ENCODE peak calls at places on chromosomes 6 and 20, in four cellular contexts. One of them, this sample, is unnamed.

GRCh38 chr6:123434186-123434585 is 202.6 kb downstream of the TRDN start:
- DNase-seq in amniotic stem cell: no peak
- DNase-seq in mucosa of gallbladder: no peak
- DNase-seq in T follicular helper cell: no peak
- DNase-seq in this sample: no peak

GRCh38 chr6:165081944-165082532 is 227.4 kb downstream of the C6orf118 start:
- DNase-seq in mucosa of gallbladder: no peak
- DNase-seq in T follicular helper cell: no peak
- DNase-seq in amniotic stem cell: no peak
- DNase-seq in this sample: no peak

GRCh38 chr20:19991826-19992225 is 25.3 kb upstream of the NAA20 start:
- DNase-seq in amniotic stem cell: no peak
- DNase-seq in T follicular helper cell: no peak
- DNase-seq in mucosa of gallbladder: no peak
- DNase-seq in this sample: no peak

GRCh38 chr6:141963543-141964295 is 169.0 kb upstream of the GJE1 start:
- DNase-seq in T follicular helper cell: no peak
- DNase-seq in mucosa of gallbladder: no peak
- DNase-seq in amniotic stem cell: no peak
- DNase-seq in this sample: no peak

GRCh38 chr6:603265-603664 is 53.6 kb downstream of the HUS1B start:
- DNase-seq in mucosa of gallbladder: no peak
- DNase-seq in amniotic stem cell: no peak
- DNase-seq in T follicular helper cell: no peak
- DNase-seq in this sample: no peak

GRCh38 chr6:160461641-160462040 is 113.5 kb downstream of the SLC22A3 start:
- DNase-seq in T follicular helper cell: no peak
- DNase-seq in mucosa of gallbladder: no peak
- DNase-seq in amniotic stem cell: no peak
- DNase-seq in this sample: no peak

GRCh38 chr6:150184850-150185480 is 42.1 kb downstream of the PPP1R14C start:
- DNase-seq in T follicular helper cell: no peak
- DNase-seq in amniotic stem cell: no peak
- DNase-seq in mucosa of gallbladder: no peak
- DNase-seq in this sample: no peak

GRCh38 chr20:41330343-41330720 is 10.3 kb upstream of the LPIN3 start:
- DNase-seq in amniotic stem cell: no peak
- DNase-seq in T follicular helper cell: no peak
- DNase-seq in mucosa of gallbladder: no peak
- DNase-seq in this sample: no peak

GRCh38 chr6:37731888-37732287 is 34.2 kb upstream of the MDGA1 start:
- DNase-seq in T follicular helper cell: peak; percentile 8
- DNase-seq in mucosa of gallbladder: peak; percentile 21
- DNase-seq in amniotic stem cell: no peak
- DNase-seq in this sample: no peak

GRCh38 chr20:32527052-32527446 is 58.1 kb downstream of the NOL4L start:
- DNase-seq in mucosa of gallbladder: no peak
- DNase-seq in amniotic stem cell: no peak
- DNase-seq in T follicular helper cell: no peak
- DNase-seq in this sample: no peak

GRCh38 chr6:48782230-48782629 is 671.2 kb upstream of the PTCHD4 start:
- DNase-seq in amniotic stem cell: no peak
- DNase-seq in T follicular helper cell: no peak
- DNase-seq in mucosa of gallbladder: no peak
- DNase-seq in this sample: no peak

GRCh38 chr6:15400572-15401004 is 154.7 kb downstream of the JARID2 start:
- DNase-seq in amniotic stem cell: no peak
- DNase-seq in mucosa of gallbladder: peak; percentile 34
- DNase-seq in T follicular helper cell: no peak
- DNase-seq in this sample: no peak

GRCh38 chr6:113875470-113875869 is 18.3 kb downstream of the MARCKS start:
- DNase-seq in mucosa of gallbladder: no peak
- DNase-seq in amniotic stem cell: no peak
- DNase-seq in T follicular helper cell: no peak
- DNase-seq in this sample: no peak